ENCODE peak calls at places on chromosomes 5 and 9, in ten cellular contexts. N is left ventricle myocardium superior; C is AG20443; S is activated CD4-positive, alpha-beta T cell treated with anti-CD3 and anti-CD28 coated beads, Interleukin-2, amount 50 U/mL, for 1 hour; O is RWPE1; T is cerebellum; K is iPS DF 19.7; W is H54; J is stimulated activated CD8-positive, alpha-beta memory T cell treated with anti-CD3 and anti-CD28 coated beads, Interleukin-4, amount 100 ng/mL, for 1 hour; V is IMR-90. F is an unnamed sample.

GRCh38 chr5:1771149-1772065 is 28.2 kb downstream of the MRPL36 start:
- DNase-seq in V (no peak), N (no peak), C (no peak), S (no peak), T (no peak), J (no peak), W (no peak), O (no peak), K (no peak), F (no peak)

GRCh38 chr5:124740055-124740454 is 6.4 kb downstream of the ZNF608 start:
- DNase-seq in W (no peak), T (no peak), S (no peak), V (no peak), O (no peak), K (no peak), J (no peak), C (no peak), N (no peak), F (no peak)

GRCh38 chr5:74063821-74064598 is 438.0 kb downstream of the ARHGEF28 start:
- DNase-seq in T (no peak), O (peak), N (no peak), J (no peak), K (no peak), V (peak), C (peak), W (peak), S (no peak), F (peak)

GRCh38 chr5:81537905-81538535 is 144.1 kb upstream of the ACOT12 start:
- DNase-seq in O (no peak), C (no peak), J (no peak), V (no peak), N (no peak), T (no peak), S (no peak), K (no peak), W (no peak), F (no peak)

GRCh38 chr9:95516736-95517558 is at the start of gene PTCH1:
- DNase-seq in J (no peak), C (peak), V (peak), K (no peak), S (peak), N (peak), W (no peak), O (peak), T (no peak), F (peak)

GRCh38 chr9:133032171-133032570 is 1.4 kb downstream of the GTF3C5 start:
- DNase-seq in K (no peak), S (no peak), C (no peak), V (no peak), W (no peak), O (no peak), T (no peak), N (no peak), J (no peak), F (no peak)

GRCh38 chr9:98657897-98658296 is 50.8 kb downstream of the GABBR2 start:
- DNase-seq in N (no peak), C (peak), T (no peak), O (no peak), W (no peak), K (no peak), V (peak), J (no peak), S (no peak), F (peak)

GRCh38 chr5:171493646-171494393 is 74.4 kb downstream of the FGF18 start:
- DNase-seq in W (no peak), O (no peak), C (no peak), T (peak), S (no peak), N (no peak), K (no peak), J (no peak), V (no peak), F (no peak)

GRCh38 chr5:131164161-131164930 is 710 bp downstream of the HINT1 start:
- DNase-seq in S (peak), O (peak), W (peak), T (peak), V (peak), J (peak), C (peak), N (peak), K (no peak), F (peak)

GRCh38 chr9:27519466-27520465 is 4.3 kb upstream of the IFNK start:
- DNase-seq in T (no peak), S (no peak), C (no peak), O (peak), J (no peak), W (no peak), V (no peak), K (no peak), N (no peak), F (peak)

GRCh38 chr9:573551-574410 is 267.7 kb upstream of the DMRT1 start:
- DNase-seq in V (no peak), T (no peak), K (no peak), N (peak), J (no peak), O (no peak), W (no peak), C (no peak), S (no peak), F (no peak)

GRCh38 chr9:88530051-88530450 is 4.9 kb upstream of the NXNL2 start:
- DNase-seq in J (no peak), T (no peak), K (no peak), V (peak), C (peak), O (no peak), S (no peak), W (peak), N (no peak), F (peak)

GRCh38 chr9:127463891-127464290 is 12.6 kb downstream of the LRSAM1 start:
- DNase-seq in O (no peak), C (peak), S (no peak), J (no peak), W (no peak), K (no peak), V (peak), T (no peak), N (peak), F (no peak)

GRCh38 chr5:143536364-143536763 is 132.9 kb upstream of the NR3C1 start:
- DNase-seq in O (peak), J (no peak), W (peak), V (peak), C (peak), N (no peak), K (no peak), T (no peak), S (no peak), F (peak)

GRCh38 chr9:86034863-86035734 is 64.3 kb downstream of the GOLM1 start:
- DNase-seq in W (peak), C (peak), N (no peak), J (no peak), V (peak), O (peak), K (peak), S (no peak), T (peak), F (peak)

GRCh38 chr5:141686648-141687416 is 4.8 kb upstream of the ARAP3 start:
- DNase-seq in K (no peak), T (no peak), W (no peak), J (no peak), N (no peak), S (no peak), V (no peak), O (no peak), C (no peak), F (no peak)

F was measured in MCF 10A.